ENCODE peak calls at places on chromosomes 16 and 17, in four cellular contexts. A is H1, I is GM12878, Z is HepG2. E is an unnamed sample.
A peak's percentile ranks its signal among the peaks of the same experiment; 100 is the strongest.

GRCh38 chr16:68228652-68229051 is 7.3 kb downstream of the ESRP2 start:
- DNase-seq in A (no peak), I (no peak), Z (no peak), E (no peak)

GRCh38 chr17:69874220-69874670 is 200.8 kb upstream of the KCNJ16 start:
- DNase-seq in A (no peak), I (no peak), Z (no peak), E (no peak)

GRCh38 chr17:18860161-18860972 is 2.4 kb downstream of the PRPSAP2 start:
- DNase-seq in A (no peak), I (peak; percentile 79), Z (no peak), E (no peak)

GRCh38 chr16:57970971-57971370 is at the start of gene CNGB1:
- DNase-seq in A (no peak), I (no peak), Z (no peak), E (no peak)

GRCh38 chr16:85586360-85587145 is 26.6 kb upstream of the GSE1 start:
- DNase-seq in A (no peak), I (no peak), Z (no peak), E (no peak)

GRCh38 chr16:48353565-48354163 is 31.5 kb downstream of the SIAH1 start:
- DNase-seq in A (peak; percentile 51), I (peak; percentile 37), Z (peak; percentile 78), E (peak; percentile 63)

GRCh38 chr16:324451-325334 is 27.8 kb downstream of the AXIN1 start:
- DNase-seq in A (no peak), I (no peak), Z (no peak), E (no peak)

GRCh38 chr16:50696575-50697420 is 3.4 kb downstream of the NOD2 start:
- DNase-seq in A (no peak), I (peak; percentile 82), Z (peak; percentile 78), E (no peak)

GRCh38 chr16:66508261-66508913 is 41.5 kb downstream of the TK2 start:
- DNase-seq in A (no peak), I (no peak), Z (no peak), E (no peak)

GRCh38 chr16:84434800-84435199 is 66.5 kb downstream of the ATP2C2 start:
- DNase-seq in A (no peak), I (no peak), Z (no peak), E (no peak)

GRCh38 chr17:45998987-45999899 is at the start of gene STH:
- DNase-seq in A (no peak), I (no peak), Z (no peak), E (no peak)

GRCh38 chr16:46736695-46737094 is 11.4 kb downstream of the MYLK3 start:
- DNase-seq in A (no peak), I (no peak), Z (no peak), E (no peak)

GRCh38 chr17:82332669-82333278 is 792 bp downstream of the SECTM1 start:
- DNase-seq in A (no peak), I (no peak), Z (no peak), E (no peak)

GRCh38 chr17:65143899-65144590 is 6.9 kb downstream of the RGS9 start:
- DNase-seq in A (no peak), I (no peak), Z (no peak), E (no peak)

GRCh38 chr17:65145743-65146142 is 8.6 kb downstream of the RGS9 start:
- DNase-seq in A (no peak), I (no peak), Z (no peak), E (no peak)

GRCh38 chr17:65139045-65139764 is 2.0 kb downstream of the RGS9 start:
- DNase-seq in A (no peak), I (no peak), Z (no peak), E (no peak)

GRCh38 chr17:65137076-65137935 is at the start of gene RGS9:
- DNase-seq in A (peak; percentile 78), I (peak; percentile 38), Z (peak; percentile 52), E (peak; percentile 56)

DNA sequence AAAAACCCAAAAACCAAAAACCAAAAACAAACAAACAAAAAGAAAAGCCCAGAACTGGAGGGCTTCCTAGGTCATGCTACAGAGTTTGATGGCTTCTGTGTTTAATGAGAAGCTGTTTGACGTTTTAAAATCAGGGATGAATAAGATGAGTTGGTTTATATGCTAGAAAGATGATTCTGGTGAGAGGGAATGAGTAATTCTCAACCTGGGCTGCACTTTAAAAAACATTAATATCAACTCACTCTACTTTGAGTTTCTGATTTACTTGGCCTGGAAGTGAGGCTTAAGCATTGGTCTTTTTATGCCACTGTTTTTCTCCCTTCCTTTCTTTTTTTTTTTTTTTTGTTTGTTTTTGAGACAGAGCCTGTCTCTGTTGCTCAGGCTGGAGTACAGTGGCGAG is 5.1 kb downstream of the RGS9 start:
- DNase-seq in A (no peak), I (no peak), Z (no peak), E (no peak)
- TF ChIP-seq SUZ12 in A (no peak), I (no peak), Z (no peak), E (no peak)

GRCh38 chr17:7438656-7439460 is 454 bp upstream of the FGF11 start:
- DNase-seq in A (no peak), I (no peak), Z (no peak), E (no peak)

GRCh38 chr17:7436556-7437368 is 1.5 kb downstream of the TMEM102 start:
- DNase-seq in A (no peak), I (no peak), Z (peak; percentile 30), E (peak; percentile 63)

GRCh38 chr17:7438050-7438614 is 1.2 kb upstream of the FGF11 start:
- DNase-seq in A (no peak), I (no peak), Z (no peak), E (no peak)

GRCh38 chr17:7437369-7437863 is 1.9 kb upstream of the FGF11 start:
- DNase-seq in A (no peak), I (no peak), Z (no peak), E (no peak)

DNA sequence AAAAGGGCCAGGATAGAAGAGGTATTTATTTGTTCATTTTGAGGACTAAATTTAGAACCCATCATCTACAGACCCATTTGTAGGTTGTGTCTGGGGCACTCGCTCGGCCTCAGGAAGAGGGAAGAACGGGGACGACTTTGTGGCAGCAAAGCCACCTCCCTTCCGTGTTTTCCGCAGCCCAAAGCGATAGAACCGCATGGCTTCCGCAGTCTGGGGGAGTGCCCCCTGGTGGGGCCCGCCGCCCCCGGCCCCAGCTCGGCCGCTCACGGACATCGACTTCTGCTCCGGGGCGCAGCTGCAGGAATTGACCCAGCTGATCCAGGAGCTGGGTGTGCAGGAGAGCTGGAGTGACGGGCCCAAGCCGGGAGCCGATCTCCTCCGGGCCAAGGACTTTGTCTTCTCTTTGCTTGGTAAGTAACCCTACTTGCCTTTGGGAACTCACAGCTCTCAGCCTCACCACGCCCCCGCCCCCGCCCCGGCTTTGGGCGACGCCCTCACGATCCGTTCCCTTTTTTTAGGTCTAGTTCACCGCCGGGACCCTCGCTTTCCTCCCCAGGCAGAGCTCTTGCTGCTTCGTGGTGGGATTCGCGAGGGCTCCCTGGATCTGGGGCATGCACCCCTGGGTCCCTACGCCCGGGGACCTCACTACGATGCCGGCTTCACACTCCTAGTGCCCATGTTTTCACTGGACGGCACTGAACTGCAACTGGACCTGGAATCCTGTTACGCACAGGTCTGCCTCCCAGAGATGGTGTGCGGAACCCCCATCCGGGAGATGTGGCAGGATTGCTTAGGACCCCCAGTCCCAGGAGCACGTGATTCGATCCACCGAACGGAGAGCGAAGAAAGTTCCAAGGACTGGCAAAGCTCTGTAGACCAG is 681 bp downstream of the TMEM102 start:
- DNase-seq in A (no peak), I (no peak), Z (no peak), E (no peak)
- H3K4me1 ChIP-seq in A (peaks cover 12% of the 10 kb centered on the region), I (peaks cover 26% of the 10 kb centered on the region), Z (peaks cover 30% of the 10 kb centered on the region), E (peaks cover 9% of the 10 kb centered on the region)

DNA sequence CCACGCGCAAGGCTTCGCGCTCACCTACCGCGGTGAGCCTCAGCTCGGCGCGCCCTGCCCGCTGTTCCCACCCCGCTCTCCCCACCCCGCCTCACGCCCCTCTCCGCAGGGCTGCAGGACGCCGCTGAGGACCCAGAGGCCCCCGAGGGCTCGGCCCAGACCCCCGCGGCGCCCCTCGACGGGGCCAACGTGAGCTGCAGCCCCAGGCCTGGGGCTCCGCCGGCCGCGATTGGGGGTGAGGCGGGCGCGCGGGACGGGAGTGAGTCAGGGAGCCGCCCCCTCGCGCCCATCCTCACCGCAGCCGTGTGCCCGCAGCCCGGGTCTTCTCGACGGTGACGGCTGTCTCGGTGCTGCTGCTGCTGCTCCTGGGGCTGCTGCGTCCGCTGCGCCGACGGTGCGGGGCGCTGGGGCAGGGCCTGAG is 1.9 kb upstream of the PAQR4 start:
- DNase-seq in A (no peak), I (no peak), Z (no peak), E (no peak)
- H3K27me3 ChIP-seq in A (peaks cover 17% of the 10 kb centered on the region), I (no peaks in the 10 kb centered on the region), Z (no peaks in the 10 kb centered on the region), E (no peaks in the 10 kb centered on the region)

GRCh38 chr17:55177159-55177913 is 87.4 kb upstream of the HLF start:
- DNase-seq in A (no peak), I (no peak), Z (peak; percentile 28), E (no peak)
- TF ChIP-seq SUZ12 in A (no peak), I (no peak), Z (no peak), E (no peak)

DNA sequence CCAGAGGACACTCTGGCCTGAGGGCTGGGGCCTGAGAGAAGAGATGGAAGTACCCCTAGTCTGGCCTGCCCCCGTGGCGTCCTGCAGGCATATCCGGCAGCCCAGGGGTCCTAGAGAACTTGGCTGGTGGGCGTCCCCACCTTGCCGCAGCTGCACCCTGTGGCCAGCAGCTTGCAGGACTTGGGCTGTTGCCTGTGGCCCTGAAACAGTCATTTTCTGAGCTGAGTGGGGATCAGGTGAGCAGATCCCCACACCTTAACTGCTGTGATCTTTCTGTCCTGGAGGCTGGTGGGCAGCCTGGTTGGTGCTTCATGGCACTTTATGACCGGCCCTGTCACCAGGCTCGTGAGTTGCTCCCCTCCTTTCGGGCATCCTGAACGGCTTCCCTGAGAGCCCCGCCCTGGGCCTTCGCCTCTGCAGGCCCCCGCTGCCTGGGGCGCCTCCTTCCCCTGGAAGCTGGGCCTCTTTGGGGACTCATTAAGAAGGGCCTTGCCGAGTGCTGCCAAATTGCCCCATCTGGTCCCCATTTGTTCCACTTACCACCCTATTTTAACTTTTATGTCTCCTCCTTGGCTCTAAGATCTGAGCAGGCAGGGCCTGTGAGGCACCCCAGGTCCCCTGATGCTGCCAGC is 298.7 kb downstream of the SEC14L1 start:
- DNase-seq in A (no peak), I (no peak), Z (no peak), E (no peak)
- H3K4me1 ChIP-seq in A (peaks cover 22% of the 10 kb centered on the region), I (peaks cover 97% of the 10 kb centered on the region), Z (no peaks in the 10 kb centered on the region), E (peaks cover 51% of the 10 kb centered on the region)

GRCh38 chr17:2745317-2746037 is 4.0 kb downstream of the CCDC92B start:
- DNase-seq in A (no peak), I (no peak), Z (no peak), E (no peak)
- H3K27me3 ChIP-seq in A (peaks cover 2% of the 10 kb centered on the region), I (peaks cover 3% of the 10 kb centered on the region), Z (no peaks in the 10 kb centered on the region), E (peaks cover 14% of the 10 kb centered on the region)

E was measured in NT2/D1.